ENCODE peak calls at places on chromosome 20, in nine cellular contexts. One of them, this sample, is unnamed.

GRCh38 chr20:1001981-1002681 is at the start of gene RSPO4:
- DNase-seq in psoas muscle: no peak
- DNase-seq in stimulated activated CD8-positive, alpha-beta memory T cell treated with anti-CD3 and anti-CD28 coated beads, Interleukin-7, amount 100 ng/mL, for 4 hours: no peak
- DNase-seq in sciatic nerve: peak
- DNase-seq in NCI-H524 treated with DMSO at 0.1 percent for 48 hours: no peak
- DNase-seq in brain microvascular endothelial cell: no peak
- DNase-seq in NCI-H2029 treated with DMSO at 0.1 percent for 48 hours: no peak
- DNase-seq in CD8-positive, alpha-beta T cell: no peak
- DNase-seq in left cardiac atrium: no peak
- DNase-seq in this sample: no peak

GRCh38 chr20:4267242-4267641 is 251.9 kb upstream of the RNF24 start:
- DNase-seq in psoas muscle: no peak
- DNase-seq in left cardiac atrium: no peak
- DNase-seq in stimulated activated CD8-positive, alpha-beta memory T cell treated with anti-CD3 and anti-CD28 coated beads, Interleukin-7, amount 100 ng/mL, for 4 hours: no peak
- DNase-seq in NCI-H2029 treated with DMSO at 0.1 percent for 48 hours: no peak
- DNase-seq in CD8-positive, alpha-beta T cell: no peak
- DNase-seq in sciatic nerve: no peak
- DNase-seq in brain microvascular endothelial cell: no peak
- DNase-seq in NCI-H524 treated with DMSO at 0.1 percent for 48 hours: no peak
- DNase-seq in this sample: no peak

GRCh38 chr20:61288331-61288784 is 36.3 kb downstream of the CDH4 start:
- DNase-seq in left cardiac atrium: no peak
- DNase-seq in psoas muscle: no peak
- DNase-seq in sciatic nerve: no peak
- DNase-seq in brain microvascular endothelial cell: no peak
- DNase-seq in stimulated activated CD8-positive, alpha-beta memory T cell treated with anti-CD3 and anti-CD28 coated beads, Interleukin-7, amount 100 ng/mL, for 4 hours: no peak
- DNase-seq in NCI-H2029 treated with DMSO at 0.1 percent for 48 hours: no peak
- DNase-seq in CD8-positive, alpha-beta T cell: no peak
- DNase-seq in NCI-H524 treated with DMSO at 0.1 percent for 48 hours: no peak
- DNase-seq in this sample: no peak

GRCh38 chr20:60304026-60304590 is 345.9 kb downstream of the CDH26 start:
- DNase-seq in left cardiac atrium: no peak
- DNase-seq in NCI-H524 treated with DMSO at 0.1 percent for 48 hours: no peak
- DNase-seq in stimulated activated CD8-positive, alpha-beta memory T cell treated with anti-CD3 and anti-CD28 coated beads, Interleukin-7, amount 100 ng/mL, for 4 hours: no peak
- DNase-seq in brain microvascular endothelial cell: no peak
- DNase-seq in psoas muscle: no peak
- DNase-seq in CD8-positive, alpha-beta T cell: no peak
- DNase-seq in NCI-H2029 treated with DMSO at 0.1 percent for 48 hours: no peak
- DNase-seq in sciatic nerve: no peak
- DNase-seq in this sample: no peak

GRCh38 chr20:63022501-63022900 is 15.7 kb upstream of the BHLHE23 start:
- DNase-seq in CD8-positive, alpha-beta T cell: no peak
- DNase-seq in brain microvascular endothelial cell: no peak
- DNase-seq in NCI-H2029 treated with DMSO at 0.1 percent for 48 hours: no peak
- DNase-seq in psoas muscle: peak
- DNase-seq in left cardiac atrium: no peak
- DNase-seq in stimulated activated CD8-positive, alpha-beta memory T cell treated with anti-CD3 and anti-CD28 coated beads, Interleukin-7, amount 100 ng/mL, for 4 hours: no peak
- DNase-seq in NCI-H524 treated with DMSO at 0.1 percent for 48 hours: no peak
- DNase-seq in sciatic nerve: no peak
- DNase-seq in this sample: no peak

GRCh38 chr20:13101701-13102100 is 92.9 kb downstream of the SPTLC3 start:
- DNase-seq in NCI-H2029 treated with DMSO at 0.1 percent for 48 hours: no peak
- DNase-seq in left cardiac atrium: no peak
- DNase-seq in CD8-positive, alpha-beta T cell: no peak
- DNase-seq in psoas muscle: no peak
- DNase-seq in stimulated activated CD8-positive, alpha-beta memory T cell treated with anti-CD3 and anti-CD28 coated beads, Interleukin-7, amount 100 ng/mL, for 4 hours: no peak
- DNase-seq in sciatic nerve: no peak
- DNase-seq in brain microvascular endothelial cell: peak
- DNase-seq in NCI-H524 treated with DMSO at 0.1 percent for 48 hours: no peak
- DNase-seq in this sample: peak

GRCh38 chr20:46406986-46407670 is 713 bp upstream of the ELMO2 start:
- DNase-seq in NCI-H2029 treated with DMSO at 0.1 percent for 48 hours: peak
- DNase-seq in stimulated activated CD8-positive, alpha-beta memory T cell treated with anti-CD3 and anti-CD28 coated beads, Interleukin-7, amount 100 ng/mL, for 4 hours: peak
- DNase-seq in sciatic nerve: peak
- DNase-seq in brain microvascular endothelial cell: no peak
- DNase-seq in psoas muscle: peak
- DNase-seq in CD8-positive, alpha-beta T cell: peak
- DNase-seq in NCI-H524 treated with DMSO at 0.1 percent for 48 hours: no peak
- DNase-seq in left cardiac atrium: peak
- DNase-seq in this sample: peak

GRCh38 chr20:22346716-22347115 is 237.7 kb downstream of the FOXA2 start:
- DNase-seq in CD8-positive, alpha-beta T cell: no peak
- DNase-seq in psoas muscle: no peak
- DNase-seq in stimulated activated CD8-positive, alpha-beta memory T cell treated with anti-CD3 and anti-CD28 coated beads, Interleukin-7, amount 100 ng/mL, for 4 hours: no peak
- DNase-seq in sciatic nerve: no peak
- DNase-seq in left cardiac atrium: no peak
- DNase-seq in NCI-H2029 treated with DMSO at 0.1 percent for 48 hours: no peak
- DNase-seq in brain microvascular endothelial cell: no peak
- DNase-seq in NCI-H524 treated with DMSO at 0.1 percent for 48 hours: no peak
- DNase-seq in this sample: no peak

GRCh38 chr20:59785118-59785959 is 148.1 kb downstream of the SYCP2 start:
- DNase-seq in NCI-H524 treated with DMSO at 0.1 percent for 48 hours: no peak
- DNase-seq in stimulated activated CD8-positive, alpha-beta memory T cell treated with anti-CD3 and anti-CD28 coated beads, Interleukin-7, amount 100 ng/mL, for 4 hours: no peak
- DNase-seq in left cardiac atrium: no peak
- DNase-seq in CD8-positive, alpha-beta T cell: no peak
- DNase-seq in psoas muscle: no peak
- DNase-seq in sciatic nerve: no peak
- DNase-seq in brain microvascular endothelial cell: no peak
- DNase-seq in NCI-H2029 treated with DMSO at 0.1 percent for 48 hours: no peak
- DNase-seq in this sample: no peak

GRCh38 chr20:20277772-20278382 is 90.0 kb upstream of the INSM1 start:
- DNase-seq in brain microvascular endothelial cell: no peak
- DNase-seq in left cardiac atrium: no peak
- DNase-seq in NCI-H524 treated with DMSO at 0.1 percent for 48 hours: no peak
- DNase-seq in CD8-positive, alpha-beta T cell: no peak
- DNase-seq in psoas muscle: peak
- DNase-seq in stimulated activated CD8-positive, alpha-beta memory T cell treated with anti-CD3 and anti-CD28 coated beads, Interleukin-7, amount 100 ng/mL, for 4 hours: no peak
- DNase-seq in NCI-H2029 treated with DMSO at 0.1 percent for 48 hours: peak
- DNase-seq in sciatic nerve: no peak
- DNase-seq in this sample: no peak

GRCh38 chr20:24999568-24999967 is 7.0 kb upstream of the APMAP start:
- DNase-seq in NCI-H2029 treated with DMSO at 0.1 percent for 48 hours: no peak
- DNase-seq in psoas muscle: peak
- DNase-seq in NCI-H524 treated with DMSO at 0.1 percent for 48 hours: no peak
- DNase-seq in brain microvascular endothelial cell: no peak
- DNase-seq in sciatic nerve: peak
- DNase-seq in left cardiac atrium: no peak
- DNase-seq in CD8-positive, alpha-beta T cell: no peak
- DNase-seq in stimulated activated CD8-positive, alpha-beta memory T cell treated with anti-CD3 and anti-CD28 coated beads, Interleukin-7, amount 100 ng/mL, for 4 hours: no peak
- DNase-seq in this sample: no peak

GRCh38 chr20:60304931-60305330 is 346.7 kb downstream of the CDH26 start:
- DNase-seq in sciatic nerve: no peak
- DNase-seq in CD8-positive, alpha-beta T cell: no peak
- DNase-seq in brain microvascular endothelial cell: no peak
- DNase-seq in psoas muscle: no peak
- DNase-seq in stimulated activated CD8-positive, alpha-beta memory T cell treated with anti-CD3 and anti-CD28 coated beads, Interleukin-7, amount 100 ng/mL, for 4 hours: no peak
- DNase-seq in NCI-H524 treated with DMSO at 0.1 percent for 48 hours: no peak
- DNase-seq in NCI-H2029 treated with DMSO at 0.1 percent for 48 hours: no peak
- DNase-seq in left cardiac atrium: no peak
- DNase-seq in this sample: no peak

GRCh38 chr20:39993737-39994136 is 695.3 kb downstream of the MAFB start:
- DNase-seq in stimulated activated CD8-positive, alpha-beta memory T cell treated with anti-CD3 and anti-CD28 coated beads, Interleukin-7, amount 100 ng/mL, for 4 hours: no peak
- DNase-seq in sciatic nerve: no peak
- DNase-seq in CD8-positive, alpha-beta T cell: no peak
- DNase-seq in NCI-H2029 treated with DMSO at 0.1 percent for 48 hours: peak
- DNase-seq in NCI-H524 treated with DMSO at 0.1 percent for 48 hours: peak
- DNase-seq in brain microvascular endothelial cell: no peak
- DNase-seq in left cardiac atrium: peak
- DNase-seq in psoas muscle: no peak
- DNase-seq in this sample: no peak

GRCh38 chr20:23084282-23084844 is 1.8 kb downstream of the CD93 start:
- DNase-seq in psoas muscle: no peak
- DNase-seq in sciatic nerve: peak
- DNase-seq in NCI-H524 treated with DMSO at 0.1 percent for 48 hours: no peak
- DNase-seq in left cardiac atrium: no peak
- DNase-seq in brain microvascular endothelial cell: no peak
- DNase-seq in stimulated activated CD8-positive, alpha-beta memory T cell treated with anti-CD3 and anti-CD28 coated beads, Interleukin-7, amount 100 ng/mL, for 4 hours: no peak
- DNase-seq in NCI-H2029 treated with DMSO at 0.1 percent for 48 hours: no peak
- DNase-seq in CD8-positive, alpha-beta T cell: no peak
- DNase-seq in this sample: no peak

GRCh38 chr20:25083773-25084615 is 2.1 kb upstream of the VSX1 start:
- DNase-seq in brain microvascular endothelial cell: no peak
- DNase-seq in left cardiac atrium: no peak
- DNase-seq in NCI-H2029 treated with DMSO at 0.1 percent for 48 hours: no peak
- DNase-seq in stimulated activated CD8-positive, alpha-beta memory T cell treated with anti-CD3 and anti-CD28 coated beads, Interleukin-7, amount 100 ng/mL, for 4 hours: no peak
- DNase-seq in sciatic nerve: peak
- DNase-seq in CD8-positive, alpha-beta T cell: peak
- DNase-seq in NCI-H524 treated with DMSO at 0.1 percent for 48 hours: no peak
- DNase-seq in psoas muscle: peak
- DNase-seq in this sample: no peak

GRCh38 chr20:18793625-18794427 is 19.8 kb upstream of the SCP2D1 start:
- DNase-seq in psoas muscle: peak
- DNase-seq in NCI-H524 treated with DMSO at 0.1 percent for 48 hours: peak
- DNase-seq in brain microvascular endothelial cell: peak
- DNase-seq in CD8-positive, alpha-beta T cell: peak
- DNase-seq in sciatic nerve: peak
- DNase-seq in stimulated activated CD8-positive, alpha-beta memory T cell treated with anti-CD3 and anti-CD28 coated beads, Interleukin-7, amount 100 ng/mL, for 4 hours: peak
- DNase-seq in NCI-H2029 treated with DMSO at 0.1 percent for 48 hours: peak
- DNase-seq in left cardiac atrium: peak
- DNase-seq in this sample: peak

GRCh38 chr20:2314759-2315439 is 19.1 kb downstream of the TGM3 start:
- DNase-seq in sciatic nerve: peak
- DNase-seq in left cardiac atrium: peak
- DNase-seq in NCI-H524 treated with DMSO at 0.1 percent for 48 hours: no peak
- DNase-seq in NCI-H2029 treated with DMSO at 0.1 percent for 48 hours: no peak
- DNase-seq in psoas muscle: peak
- DNase-seq in brain microvascular endothelial cell: no peak
- DNase-seq in stimulated activated CD8-positive, alpha-beta memory T cell treated with anti-CD3 and anti-CD28 coated beads, Interleukin-7, amount 100 ng/mL, for 4 hours: no peak
- DNase-seq in CD8-positive, alpha-beta T cell: no peak
- DNase-seq in this sample: peak

GRCh38 chr20:47720636-47721427 is 64.4 kb downstream of the SULF2 start:
- DNase-seq in NCI-H524 treated with DMSO at 0.1 percent for 48 hours: no peak
- DNase-seq in brain microvascular endothelial cell: no peak
- DNase-seq in NCI-H2029 treated with DMSO at 0.1 percent for 48 hours: no peak
- DNase-seq in psoas muscle: no peak
- DNase-seq in left cardiac atrium: no peak
- DNase-seq in stimulated activated CD8-positive, alpha-beta memory T cell treated with anti-CD3 and anti-CD28 coated beads, Interleukin-7, amount 100 ng/mL, for 4 hours: no peak
- DNase-seq in sciatic nerve: no peak
- DNase-seq in CD8-positive, alpha-beta T cell: no peak
- DNase-seq in this sample: peak

GRCh38 chr20:13458860-13459451 is 179.8 kb downstream of the TASP1 start:
- DNase-seq in stimulated activated CD8-positive, alpha-beta memory T cell treated with anti-CD3 and anti-CD28 coated beads, Interleukin-7, amount 100 ng/mL, for 4 hours: no peak
- DNase-seq in NCI-H524 treated with DMSO at 0.1 percent for 48 hours: no peak
- DNase-seq in psoas muscle: no peak
- DNase-seq in sciatic nerve: no peak
- DNase-seq in left cardiac atrium: no peak
- DNase-seq in CD8-positive, alpha-beta T cell: no peak
- DNase-seq in brain microvascular endothelial cell: peak
- DNase-seq in NCI-H2029 treated with DMSO at 0.1 percent for 48 hours: peak
- DNase-seq in this sample: peak

GRCh38 chr20:366042-366718 is 14.4 kb upstream of the TRIB3 start:
- DNase-seq in brain microvascular endothelial cell: no peak
- DNase-seq in stimulated activated CD8-positive, alpha-beta memory T cell treated with anti-CD3 and anti-CD28 coated beads, Interleukin-7, amount 100 ng/mL, for 4 hours: no peak
- DNase-seq in left cardiac atrium: no peak
- DNase-seq in sciatic nerve: no peak
- DNase-seq in NCI-H2029 treated with DMSO at 0.1 percent for 48 hours: no peak
- DNase-seq in NCI-H524 treated with DMSO at 0.1 percent for 48 hours: no peak
- DNase-seq in psoas muscle: no peak
- DNase-seq in CD8-positive, alpha-beta T cell: no peak
- DNase-seq in this sample: no peak

GRCh38 chr20:37336369-37337207 is 9.4 kb upstream of the SRC start:
- DNase-seq in NCI-H524 treated with DMSO at 0.1 percent for 48 hours: no peak
- DNase-seq in left cardiac atrium: peak
- DNase-seq in sciatic nerve: no peak
- DNase-seq in stimulated activated CD8-positive, alpha-beta memory T cell treated with anti-CD3 and anti-CD28 coated beads, Interleukin-7, amount 100 ng/mL, for 4 hours: peak
- DNase-seq in brain microvascular endothelial cell: no peak
- DNase-seq in NCI-H2029 treated with DMSO at 0.1 percent for 48 hours: no peak
- DNase-seq in psoas muscle: peak
- DNase-seq in CD8-positive, alpha-beta T cell: no peak
- DNase-seq in this sample: no peak

GRCh38 chr20:45833883-45834796 is 541 bp downstream of the SNX21 start:
- DNase-seq in NCI-H2029 treated with DMSO at 0.1 percent for 48 hours: no peak
- DNase-seq in NCI-H524 treated with DMSO at 0.1 percent for 48 hours: no peak
- DNase-seq in CD8-positive, alpha-beta T cell: no peak
- DNase-seq in left cardiac atrium: peak
- DNase-seq in brain microvascular endothelial cell: no peak
- DNase-seq in stimulated activated CD8-positive, alpha-beta memory T cell treated with anti-CD3 and anti-CD28 coated beads, Interleukin-7, amount 100 ng/mL, for 4 hours: peak
- DNase-seq in psoas muscle: peak
- DNase-seq in sciatic nerve: peak
- DNase-seq in this sample: peak

GRCh38 chr20:35007413-35007812 is 51.7 kb downstream of the MYH7B start:
- DNase-seq in sciatic nerve: peak
- DNase-seq in psoas muscle: no peak
- DNase-seq in left cardiac atrium: peak
- DNase-seq in CD8-positive, alpha-beta T cell: no peak
- DNase-seq in stimulated activated CD8-positive, alpha-beta memory T cell treated with anti-CD3 and anti-CD28 coated beads, Interleukin-7, amount 100 ng/mL, for 4 hours: no peak
- DNase-seq in NCI-H524 treated with DMSO at 0.1 percent for 48 hours: no peak
- DNase-seq in brain microvascular endothelial cell: no peak
- DNase-seq in NCI-H2029 treated with DMSO at 0.1 percent for 48 hours: no peak
- DNase-seq in this sample: no peak

GRCh38 chr20:51768759-51769517 is 748 bp upstream of the ATP9A start:
- DNase-seq in CD8-positive, alpha-beta T cell: no peak
- DNase-seq in left cardiac atrium: no peak
- DNase-seq in stimulated activated CD8-positive, alpha-beta memory T cell treated with anti-CD3 and anti-CD28 coated beads, Interleukin-7, amount 100 ng/mL, for 4 hours: no peak
- DNase-seq in NCI-H524 treated with DMSO at 0.1 percent for 48 hours: no peak
- DNase-seq in sciatic nerve: no peak
- DNase-seq in NCI-H2029 treated with DMSO at 0.1 percent for 48 hours: no peak
- DNase-seq in brain microvascular endothelial cell: no peak
- DNase-seq in psoas muscle: no peak
- DNase-seq in this sample: no peak

GRCh38 chr20:38859070-38859690 is 53.7 kb downstream of the PPP1R16B start:
- DNase-seq in CD8-positive, alpha-beta T cell: no peak
- DNase-seq in NCI-H2029 treated with DMSO at 0.1 percent for 48 hours: no peak
- DNase-seq in NCI-H524 treated with DMSO at 0.1 percent for 48 hours: no peak
- DNase-seq in left cardiac atrium: no peak
- DNase-seq in psoas muscle: no peak
- DNase-seq in brain microvascular endothelial cell: no peak
- DNase-seq in sciatic nerve: no peak
- DNase-seq in stimulated activated CD8-positive, alpha-beta memory T cell treated with anti-CD3 and anti-CD28 coated beads, Interleukin-7, amount 100 ng/mL, for 4 hours: peak
- DNase-seq in this sample: no peak

GRCh38 chr20:47799116-47799715 is 13.9 kb upstream of the SULF2 start:
- DNase-seq in CD8-positive, alpha-beta T cell: no peak
- DNase-seq in stimulated activated CD8-positive, alpha-beta memory T cell treated with anti-CD3 and anti-CD28 coated beads, Interleukin-7, amount 100 ng/mL, for 4 hours: no peak
- DNase-seq in psoas muscle: no peak
- DNase-seq in NCI-H524 treated with DMSO at 0.1 percent for 48 hours: no peak
- DNase-seq in brain microvascular endothelial cell: no peak
- DNase-seq in left cardiac atrium: no peak
- DNase-seq in sciatic nerve: no peak
- DNase-seq in NCI-H2029 treated with DMSO at 0.1 percent for 48 hours: no peak
- DNase-seq in this sample: no peak

GRCh38 chr20:62591591-62591990 is 50.7 kb upstream of the SLCO4A1 start:
- DNase-seq in stimulated activated CD8-positive, alpha-beta memory T cell treated with anti-CD3 and anti-CD28 coated beads, Interleukin-7, amount 100 ng/mL, for 4 hours: no peak
- DNase-seq in CD8-positive, alpha-beta T cell: no peak
- DNase-seq in NCI-H524 treated with DMSO at 0.1 percent for 48 hours: no peak
- DNase-seq in sciatic nerve: no peak
- DNase-seq in brain microvascular endothelial cell: no peak
- DNase-seq in psoas muscle: no peak
- DNase-seq in NCI-H2029 treated with DMSO at 0.1 percent for 48 hours: no peak
- DNase-seq in left cardiac atrium: no peak
- DNase-seq in this sample: no peak

GRCh38 chr20:32526561-32526960 is 58.6 kb downstream of the NOL4L start:
- DNase-seq in CD8-positive, alpha-beta T cell: no peak
- DNase-seq in stimulated activated CD8-positive, alpha-beta memory T cell treated with anti-CD3 and anti-CD28 coated beads, Interleukin-7, amount 100 ng/mL, for 4 hours: no peak
- DNase-seq in NCI-H524 treated with DMSO at 0.1 percent for 48 hours: no peak
- DNase-seq in brain microvascular endothelial cell: no peak
- DNase-seq in sciatic nerve: no peak
- DNase-seq in left cardiac atrium: no peak
- DNase-seq in NCI-H2029 treated with DMSO at 0.1 percent for 48 hours: no peak
- DNase-seq in psoas muscle: no peak
- DNase-seq in this sample: no peak

GRCh38 chr20:15378151-15378550 is 1040.7 kb upstream of the FLRT3 start:
- DNase-seq in CD8-positive, alpha-beta T cell: no peak
- DNase-seq in NCI-H524 treated with DMSO at 0.1 percent for 48 hours: no peak
- DNase-seq in sciatic nerve: no peak
- DNase-seq in psoas muscle: no peak
- DNase-seq in NCI-H2029 treated with DMSO at 0.1 percent for 48 hours: no peak
- DNase-seq in left cardiac atrium: no peak
- DNase-seq in brain microvascular endothelial cell: no peak
- DNase-seq in stimulated activated CD8-positive, alpha-beta memory T cell treated with anti-CD3 and anti-CD28 coated beads, Interleukin-7, amount 100 ng/mL, for 4 hours: no peak
- DNase-seq in this sample: no peak

GRCh38 chr20:11917663-11918062 is at the start of gene BTBD3:
- DNase-seq in brain microvascular endothelial cell: peak
- DNase-seq in psoas muscle: peak
- DNase-seq in CD8-positive, alpha-beta T cell: no peak
- DNase-seq in sciatic nerve: no peak
- DNase-seq in NCI-H524 treated with DMSO at 0.1 percent for 48 hours: peak
- DNase-seq in stimulated activated CD8-positive, alpha-beta memory T cell treated with anti-CD3 and anti-CD28 coated beads, Interleukin-7, amount 100 ng/mL, for 4 hours: no peak
- DNase-seq in left cardiac atrium: peak
- DNase-seq in NCI-H2029 treated with DMSO at 0.1 percent for 48 hours: peak
- DNase-seq in this sample: peak

GRCh38 chr20:59291740-59292139 is 8.7 kb upstream of the EDN3 start:
- DNase-seq in CD8-positive, alpha-beta T cell: no peak
- DNase-seq in brain microvascular endothelial cell: no peak
- DNase-seq in left cardiac atrium: no peak
- DNase-seq in sciatic nerve: no peak
- DNase-seq in NCI-H524 treated with DMSO at 0.1 percent for 48 hours: no peak
- DNase-seq in NCI-H2029 treated with DMSO at 0.1 percent for 48 hours: no peak
- DNase-seq in stimulated activated CD8-positive, alpha-beta memory T cell treated with anti-CD3 and anti-CD28 coated beads, Interleukin-7, amount 100 ng/mL, for 4 hours: no peak
- DNase-seq in psoas muscle: no peak
- DNase-seq in this sample: no peak